ENCODE peak calls at places on chromosomes 12 and 14, in eight cellular contexts. A is transverse colon, R is CD14-positive monocyte, L is RWPE2, S is prostate gland, T is heart right ventricle, Q is choroid plexus epithelial cell, M is epithelial cell of esophagus. U is an unnamed sample.

GRCh38 chr14:61662437-61663311 is 32.6 kb upstream of the HIF1A start:
- DNase-seq in A (peak), R (peak), L (no peak), S (no peak), T (no peak), Q (peak), M (peak), U (no peak)

GRCh38 chr14:58747181-58747580 is 109.4 kb downstream of the DACT1 start:
- DNase-seq in A (peak), R (peak), L (peak), S (peak), T (no peak), Q (peak), M (peak), U (no peak)

GRCh38 chr14:58865520-58866281 is 227.9 kb downstream of the DACT1 start:
- DNase-seq in A (no peak), R (no peak), L (no peak), S (no peak), T (no peak), Q (no peak), M (no peak), U (no peak)

GRCh38 chr12:12159988-12160387 is 89.2 kb downstream of the BCL2L14 start:
- DNase-seq in A (no peak), R (no peak), L (no peak), S (no peak), T (no peak), Q (no peak), M (no peak), U (no peak)

GRCh38 chr14:101449114-101449513 is 112.2 kb upstream of the DIO3 start:
- DNase-seq in A (no peak), R (no peak), L (no peak), S (no peak), T (no peak), Q (no peak), M (no peak), U (no peak)

GRCh38 chr12:24270965-24271364 is 321.5 kb upstream of the SOX5 start:
- DNase-seq in A (no peak), R (no peak), L (no peak), S (no peak), T (no peak), Q (no peak), M (no peak), U (no peak)

GRCh38 chr12:49776858-49777257 is 35.5 kb downstream of the TMBIM6 start:
- DNase-seq in A (no peak), R (no peak), L (no peak), S (no peak), T (no peak), Q (no peak), M (peak), U (no peak)

GRCh38 chr12:130169256-130169655 is 7.0 kb downstream of the FZD10 start:
- DNase-seq in A (no peak), R (no peak), L (no peak), S (no peak), T (no peak), Q (no peak), M (no peak), U (no peak)

GRCh38 chr14:93122820-93123219 is 7.1 kb upstream of the ITPK1 start:
- DNase-seq in A (no peak), R (no peak), L (no peak), S (no peak), T (no peak), Q (no peak), M (no peak), U (no peak)

GRCh38 chr14:26549571-26549970 is 48.3 kb downstream of the NOVA1 start:
- DNase-seq in A (no peak), R (no peak), L (no peak), S (no peak), T (no peak), Q (no peak), M (no peak), U (peak)

GRCh38 chr12:92556622-92557421 is 146.0 kb upstream of the PLEKHG7 start:
- DNase-seq in A (no peak), R (no peak), L (no peak), S (no peak), T (no peak), Q (no peak), M (no peak), U (no peak)

GRCh38 chr14:54108481-54109471 is 152.2 kb upstream of the BMP4 start:
- DNase-seq in A (no peak), R (no peak), L (no peak), S (no peak), T (no peak), Q (peak), M (peak), U (no peak)

GRCh38 chr12:40226652-40227051 is 1.9 kb downstream of the LRRK2 start:
- DNase-seq in A (peak), R (peak), L (no peak), S (no peak), T (peak), Q (peak), M (peak), U (peak)

GRCh38 chr12:28781671-28782652 is 367.1 kb upstream of the FAR2 start:
- DNase-seq in A (no peak), R (no peak), L (no peak), S (no peak), T (peak), Q (no peak), M (no peak), U (no peak)

GRCh38 chr12:47270782-47271664 is 191.3 kb upstream of the AMIGO2 start:
- DNase-seq in A (no peak), R (no peak), L (peak), S (no peak), T (no peak), Q (peak), M (peak), U (no peak)

GRCh38 chr12:3964404-3964803 is 91.2 kb upstream of the PARP11 start:
- DNase-seq in A (no peak), R (no peak), L (no peak), S (no peak), T (peak), Q (no peak), M (no peak), U (no peak)
- TF ChIP-seq CTCF in A (no peak), R (no peak), L (peak), S (no peak), T (peak), Q (no peak), M (no peak), U (peak)

DNA sequence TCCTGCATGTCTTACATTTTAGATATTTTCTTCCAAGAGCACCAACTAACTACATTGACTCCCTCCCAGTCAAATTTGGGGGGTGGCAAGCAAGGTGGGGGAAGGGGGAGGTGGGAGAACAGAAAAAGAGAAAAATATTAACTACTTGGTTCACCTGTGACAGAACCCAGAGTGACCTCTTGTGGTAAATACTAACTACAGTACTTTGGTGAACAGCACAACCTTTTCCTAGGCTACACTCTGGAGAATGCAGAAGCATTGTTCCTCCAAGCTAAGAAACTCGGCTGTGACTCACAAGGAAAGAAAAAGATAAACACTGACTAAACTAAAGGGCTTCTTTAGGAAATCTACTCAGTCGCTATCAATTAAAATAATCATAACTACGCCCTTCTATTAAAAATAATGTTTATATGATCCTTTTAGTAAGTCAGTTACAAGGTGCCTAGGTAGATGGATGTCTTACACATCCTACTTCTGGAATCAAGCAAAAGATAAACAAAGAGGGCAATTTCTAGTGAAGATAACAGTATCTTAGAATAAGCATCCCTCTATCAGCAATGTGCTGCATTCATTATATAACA is 5.4 kb downstream of the KCNH5 start:
- DNase-seq in A (no peak), R (no peak), L (no peak), S (no peak), T (no peak), Q (peak), M (peak), U (no peak)
- TF ChIP-seq CTCF in A (no peak), R (no peak), L (peak), S (peak), T (peak), Q (peak), M (peak), U (no peak)

GRCh38 chr14:103504991-103505565 is 17.6 kb downstream of the CKB start:
- DNase-seq in A (no peak), R (no peak), L (no peak), S (no peak), T (no peak), Q (peak), M (no peak), U (no peak)
- TF ChIP-seq CTCF in A (no peak), R (no peak), L (no peak), S (no peak), T (no peak), Q (peak), M (peak), U (no peak)

DNA sequence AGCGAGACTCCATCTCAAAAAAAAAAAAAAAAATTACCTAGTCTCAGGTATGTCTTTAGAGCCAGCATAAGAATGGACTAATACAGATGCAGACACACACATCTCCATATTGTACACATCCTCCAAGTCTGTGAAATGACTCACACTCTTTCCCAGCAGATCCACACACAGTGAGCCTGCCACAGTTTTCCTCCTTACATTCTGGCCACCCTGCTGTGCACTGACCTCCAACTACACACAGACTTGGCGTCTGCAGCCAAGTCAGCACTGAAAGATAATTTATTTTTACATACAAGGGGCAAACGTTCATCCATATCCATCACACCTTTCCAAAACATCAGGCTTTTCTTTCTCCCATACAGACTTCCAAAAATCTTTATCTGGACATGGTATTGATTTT is 115.9 kb downstream of the SLC25A21 start:
- DNase-seq in A (no peak), R (no peak), L (no peak), S (no peak), T (no peak), Q (peak), M (peak), U (no peak)
- TF ChIP-seq CTCF in A (no peak), R (no peak), L (no peak), S (no peak), T (no peak), Q (no peak), M (no peak), U (no peak)

DNA sequence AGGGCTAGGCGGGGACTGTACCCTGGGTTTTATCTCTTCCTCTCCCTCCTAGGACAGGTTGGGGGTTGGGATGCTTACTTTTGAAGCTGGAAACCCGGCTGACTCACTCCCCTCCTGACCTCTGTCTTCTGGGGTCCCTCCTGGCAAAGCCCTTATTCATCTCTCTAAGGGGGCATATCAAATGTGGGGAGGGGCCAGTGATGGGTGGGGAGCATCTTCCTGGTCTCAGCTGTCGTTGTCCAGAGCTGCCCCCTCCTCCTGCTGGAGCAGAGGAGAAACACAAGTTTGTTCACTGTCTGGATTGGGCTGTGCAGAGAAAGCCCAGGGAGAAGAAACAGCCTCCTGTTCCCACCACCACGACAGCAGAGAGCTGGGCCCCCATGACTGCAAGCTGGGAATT is 85.8 kb downstream of the TNFAIP2 start:
- DNase-seq in A (no peak), R (no peak), L (peak), S (no peak), T (no peak), Q (no peak), M (no peak), U (no peak)
- TF ChIP-seq CTCF in A (no peak), R (no peak), L (no peak), S (no peak), T (no peak), Q (peak), M (no peak), U (peak)

GRCh38 chr12:106345739-106346138 is 11.8 kb upstream of the POLR3B start:
- DNase-seq in A (no peak), R (no peak), L (no peak), S (peak), T (peak), Q (peak), M (peak), U (peak)
- TF ChIP-seq CTCF in A (peak), R (peak), L (peak), S (no peak), T (peak), Q (peak), M (peak), U (peak)

U was measured in heart left ventricle.